ENCODE peak calls at places on chromosomes 3 and 15, in seven cellular contexts. M is head of caudate nucleus; A is fibroblast of gingiva; Y is HuH-7; D is fibroblast of lung; P is cardiac muscle cell; I is naive thymus-derived CD4-positive, alpha-beta T cell. L is an unnamed sample.

GRCh38 chr3:134628884-134629283 is 21.9 kb downstream of the KY start:
- DNase-seq in M (no peak), A (no peak), Y (no peak), D (no peak), P (no peak), I (no peak), L (no peak)

GRCh38 chr15:42549052-42549491 is 434 bp downstream of the HAUS2 start:
- DNase-seq in M (no peak), A (no peak), Y (peak), D (peak), P (peak), I (no peak), L (no peak)

GRCh38 chr3:82462977-82463376 is 701.5 kb upstream of the GBE1 start:
- DNase-seq in M (no peak), A (no peak), Y (no peak), D (no peak), P (no peak), I (no peak), L (no peak)

GRCh38 chr15:49664706-49665105 is 43.9 kb downstream of the DTWD1 start:
- DNase-seq in M (no peak), A (no peak), Y (no peak), D (no peak), P (no peak), I (no peak), L (peak)

GRCh38 chr3:120907659-120908029 is 361 bp upstream of the STXBP5L start:
- DNase-seq in M (no peak), A (no peak), Y (no peak), D (no peak), P (no peak), I (no peak), L (no peak)

GRCh38 chr15:34725565-34725964 is 29.2 kb downstream of the GJD2 start:
- DNase-seq in M (no peak), A (peak), Y (no peak), D (peak), P (no peak), I (no peak), L (no peak)

GRCh38 chr15:71654714-71655174 is 155.6 kb upstream of the NR2E3 start:
- DNase-seq in M (no peak), A (no peak), Y (no peak), D (no peak), P (peak), I (no peak), L (no peak)

GRCh38 chr15:36133686-36134085 is 445.7 kb upstream of the CDIN1 start:
- DNase-seq in M (no peak), A (no peak), Y (no peak), D (no peak), P (no peak), I (no peak), L (no peak)

GRCh38 chr3:124269619-124270018 is 277.7 kb upstream of the ROPN1 start:
- DNase-seq in M (no peak), A (no peak), Y (no peak), D (no peak), P (no peak), I (no peak), L (no peak)

GRCh38 chr3:104101736-104102135 is 1265.0 kb upstream of the ALCAM start:
- DNase-seq in M (no peak), A (no peak), Y (no peak), D (peak), P (no peak), I (no peak), L (peak)

GRCh38 chr3:183967693-183968092 is 50.0 kb downstream of the ABCC5 start:
- DNase-seq in M (no peak), A (no peak), Y (no peak), D (no peak), P (no peak), I (no peak), L (no peak)

L was measured in astrocyte of the spinal cord.